ENCODE peak calls at places on chromosomes 7 and 10, in nine cellular contexts. O is breast epithelium, Q is GM12878, I is body of pancreas, V is transverse colon, M is esophagus muscularis mucosa, A is IMR-90, N is heart left ventricle, T is prostate gland. E is an unnamed sample.

GRCh38 chr7:39727614-39728013 is 104.2 kb downstream of the RALA start:
- DNase-seq in A (no peak), M (no peak), Q (no peak), V (no peak), T (no peak), O (no peak), N (no peak), I (no peak), E (no peak)

GRCh38 chr10:131114846-131115245 is 196.7 kb downstream of the TCERG1L start:
- DNase-seq in Q (no peak), M (no peak), V (no peak), T (no peak), A (no peak), O (no peak), I (no peak), N (no peak), E (no peak)

GRCh38 chr10:132929953-132930640 is 12.3 kb downstream of the CFAP46 start:
- DNase-seq in M (no peak), I (no peak), Q (peak; percentile 43), A (no peak), T (no peak), V (no peak), N (no peak), O (no peak), E (no peak)

GRCh38 chr10:97810476-97810875 is 38.7 kb upstream of the SFRP5 start:
- DNase-seq in N (no peak), M (no peak), I (no peak), Q (no peak), T (no peak), V (no peak), A (peak; percentile 12), O (no peak), E (no peak)

GRCh38 chr7:23350466-23350865 is 51.3 kb downstream of the MALSU1 start:
- DNase-seq in Q (no peak), N (no peak), O (no peak), M (no peak), T (no peak), A (no peak), I (no peak), V (no peak), E (no peak)

GRCh38 chr7:3300221-3300650 is 816 bp upstream of the SDK1 start:
- DNase-seq in O (no peak), M (peak; percentile 70), Q (no peak), A (peak; percentile 15), I (peak; percentile 49), V (no peak), T (no peak), N (peak; percentile 31), E (no peak)

GRCh38 chr10:5550621-5551530 is 26.1 kb downstream of the CALML3 start:
- DNase-seq in A (peak; percentile 53), N (peak; percentile 15), M (no peak), T (no peak), V (no peak), I (peak; percentile 9), O (peak; percentile 50), Q (no peak), E (no peak)

GRCh38 chr7:106012935-106013439 is 49.9 kb downstream of the CDHR3 start:
- DNase-seq in N (no peak), A (peak; percentile 93), Q (no peak), O (no peak), T (no peak), V (no peak), I (no peak), M (no peak), E (no peak)

GRCh38 chr10:905503-905902 is 26.0 kb downstream of the LARP4B start:
- DNase-seq in O (no peak), A (no peak), M (no peak), N (no peak), V (no peak), I (no peak), T (no peak), Q (no peak), E (no peak)

GRCh38 chr10:24353319-24353718 is 144.4 kb downstream of the KIAA1217 start:
- DNase-seq in Q (no peak), A (no peak), M (no peak), N (no peak), I (no peak), O (no peak), T (no peak), V (no peak), E (no peak)

GRCh38 chr10:101563007-101563406 is 25.1 kb downstream of the POLL start:
- DNase-seq in M (no peak), V (no peak), I (no peak), Q (no peak), N (no peak), O (peak; percentile 17), A (no peak), T (no peak), E (no peak)

GRCh38 chr10:14592026-14592425 is 182.7 kb downstream of the FAM107B start:
- DNase-seq in O (no peak), A (no peak), Q (no peak), T (no peak), V (no peak), M (no peak), N (no peak), I (no peak), E (no peak)

GRCh38 chr7:155002411-155003214 is at the start of gene PAXIP1:
- DNase-seq in A (peak; percentile 20), M (no peak), Q (no peak), V (peak; percentile 49), O (no peak), I (peak; percentile 43), N (peak; percentile 43), T (peak; percentile 15), E (no peak)

GRCh38 chr7:38413784-38414183 is 140.3 kb upstream of the TARP start:
- DNase-seq in V (no peak), I (no peak), A (no peak), M (no peak), N (no peak), Q (no peak), T (no peak), O (no peak), E (no peak)

GRCh38 chr10:29804025-29804852 is 169.5 kb upstream of the SVIL start:
- DNase-seq in N (no peak), I (peak; percentile 79), O (no peak), T (peak; percentile 70), A (peak; percentile 95), V (peak; percentile 52), Q (no peak), M (no peak), E (no peak)

GRCh38 chr10:117499248-117500105 is 43.1 kb upstream of the EMX2 start:
- DNase-seq in Q (no peak), A (no peak), O (no peak), T (no peak), I (no peak), M (no peak), V (no peak), N (no peak), E (no peak)

GRCh38 chr7:122626785-122627184 is 72.1 kb downstream of the RNF133 start:
- DNase-seq in N (no peak), M (no peak), V (no peak), I (no peak), A (no peak), O (no peak), Q (no peak), T (no peak), E (no peak)

GRCh38 chr7:137164251-137164650 is 179.3 kb downstream of the PTN start:
- DNase-seq in V (no peak), I (no peak), N (no peak), Q (no peak), M (no peak), O (no peak), T (no peak), A (no peak), E (no peak)

GRCh38 chr7:98133181-98133580 is 26.5 kb downstream of the LMTK2 start:
- DNase-seq in Q (peak; percentile 63), O (no peak), M (no peak), I (no peak), T (no peak), N (no peak), A (no peak), V (peak; percentile 22), E (no peak)
- H3K4me1 ChIP-seq in Q (peaks cover 39% of the 10 kb centered on the region), O (no peaks in the 10 kb centered on the region), M (peaks cover 23% of the 10 kb centered on the region), I (peaks cover 51% of the 10 kb centered on the region), T (no peaks in the 10 kb centered on the region), N (peaks cover 46% of the 10 kb centered on the region), A (peaks cover 5% of the 10 kb centered on the region), V (peaks cover 59% of the 10 kb centered on the region), E (peaks cover 31% of the 10 kb centered on the region)

DNA sequence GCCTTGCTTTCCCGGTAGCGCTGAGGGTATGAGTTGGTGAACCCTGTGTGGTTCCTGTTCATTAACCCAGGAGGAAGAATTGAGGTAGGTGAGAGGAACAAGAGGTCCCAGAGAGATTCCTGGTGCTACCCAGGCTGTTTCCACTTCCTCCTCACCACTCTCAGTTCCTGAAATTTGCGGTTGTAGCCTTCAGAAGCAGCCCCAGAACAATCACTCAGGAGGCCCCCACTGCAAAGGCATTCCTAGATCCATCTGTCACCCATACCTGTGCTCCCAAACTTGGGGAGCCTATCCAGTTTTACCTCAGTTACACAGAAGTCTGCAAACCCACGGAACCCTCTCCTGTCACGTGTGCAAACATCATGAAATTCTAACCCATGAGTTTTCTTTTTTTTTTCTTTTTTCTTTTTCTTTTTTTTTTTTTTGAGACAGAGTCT is 9.0 kb upstream of the PIP4K2A start:
- DNase-seq in Q (peak; percentile 78), N (no peak), T (no peak), M (no peak), V (peak; percentile 21), I (no peak), A (no peak), O (no peak), E (no peak)
- TF ChIP-seq POLR2A in Q (no peak), N (no peak), T (no peak), M (no peak), V (no peak), I (no peak), A (no peak), O (no peak), E (no peak)

DNA sequence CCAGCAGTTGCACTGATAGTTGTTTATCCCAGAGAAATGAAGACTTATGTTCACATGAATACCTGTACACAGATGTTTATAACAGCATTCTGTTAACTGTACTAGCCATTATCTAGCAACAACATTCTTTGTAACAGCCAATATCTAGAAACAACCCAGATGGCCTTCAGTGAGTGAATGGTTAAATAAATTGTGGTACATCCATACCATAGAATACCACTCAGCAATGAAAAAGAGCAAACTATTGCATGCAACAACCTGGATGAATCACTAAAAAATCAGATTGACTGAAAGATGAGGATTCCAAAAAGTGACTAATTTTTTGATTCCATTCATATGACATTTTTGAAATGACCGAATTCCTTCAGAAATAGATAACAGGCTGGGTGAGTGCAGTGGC is 360.3 kb downstream of the MALRD1 start:
- DNase-seq in T (no peak), V (no peak), Q (no peak), I (no peak), A (no peak), N (no peak), M (no peak), O (no peak), E (no peak)
- H3K4me1 ChIP-seq in T (no peaks in the 10 kb centered on the region), V (no peaks in the 10 kb centered on the region), Q (no peaks in the 10 kb centered on the region), I (no peaks in the 10 kb centered on the region), A (no peaks in the 10 kb centered on the region), N (no peaks in the 10 kb centered on the region), M (no peaks in the 10 kb centered on the region), O (no peaks in the 10 kb centered on the region), E (no peaks in the 10 kb centered on the region)

DNA sequence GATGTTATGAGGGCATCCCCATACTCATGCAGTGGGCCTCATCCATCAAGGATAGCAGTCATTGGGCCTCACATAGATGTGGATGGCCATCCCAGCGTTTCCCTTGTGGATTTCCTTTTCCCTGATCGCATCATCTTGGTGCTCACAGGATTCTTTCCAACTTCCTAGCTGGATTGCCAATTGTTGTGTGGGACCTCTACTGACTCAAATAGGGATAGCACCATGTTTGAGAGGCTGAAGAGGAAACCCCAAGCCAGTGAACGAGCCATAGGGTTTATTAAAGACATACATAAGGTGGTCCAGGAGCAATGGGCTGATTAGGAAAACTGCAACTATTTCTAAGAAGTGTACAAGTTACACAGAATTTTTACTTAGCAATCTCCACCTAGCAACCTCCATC is 21.8 kb downstream of the ASZ1 start:
- DNase-seq in T (no peak), N (no peak), A (no peak), Q (no peak), I (no peak), M (no peak), O (no peak), V (no peak), E (no peak)
- TF ChIP-seq POLR2A in T (no peak), N (no peak), A (no peak), Q (no peak), I (no peak), M (no peak), O (no peak), V (no peak), E (no peak)